ENCODE peak calls at places on chromosomes 12 and 14, in ten cellular contexts. A is AG09309, Y is choroid plexus epithelial cell, R is fibroblast of mammary gland, U is endothelial cell of umbilical vein, G is LNCaP clone FGC, M is GM12865, T is MCF 10A, V is nephron progenitor cell, B is activated B cell treated with CpG ODN at 0.5 μM for 24 hours. I is an unnamed sample.

GRCh38 chr12:94834036-94834625 is 169.4 kb downstream of the NDUFA12 start:
- DNase-seq in A (no peak), Y (no peak), R (no peak), U (no peak), G (no peak), M (no peak), T (no peak), V (no peak), B (no peak), I (no peak)

GRCh38 chr12:131052891-131053290 is 99.2 kb downstream of the ADGRD1 start:
- DNase-seq in A (no peak), Y (no peak), R (no peak), U (no peak), G (no peak), M (no peak), T (no peak), V (no peak), B (no peak), I (no peak)

GRCh38 chr14:68513838-68514610 is 278.8 kb downstream of the ZFP36L1 start:
- DNase-seq in A (no peak), Y (no peak), R (no peak), U (no peak), G (no peak), M (peak; percentile 91), T (no peak), V (no peak), B (no peak), I (no peak)

GRCh38 chr12:57895337-57896138 is 45.8 kb upstream of the ATP23 start:
- DNase-seq in A (no peak), Y (no peak), R (peak; percentile 76), U (no peak), G (no peak), M (no peak), T (no peak), V (no peak), B (no peak), I (no peak)

GRCh38 chr12:100799770-100800169 is 5.2 kb downstream of the ANO4 start:
- DNase-seq in A (no peak), Y (no peak), R (peak; percentile 67), U (no peak), G (no peak), M (no peak), T (peak; percentile 18), V (no peak), B (no peak), I (no peak)

GRCh38 chr12:31985832-31986231 is 26.6 kb downstream of the RESF1 start:
- DNase-seq in A (no peak), Y (no peak), R (no peak), U (no peak), G (peak; percentile 45), M (no peak), T (no peak), V (no peak), B (no peak), I (no peak)

GRCh38 chr12:29223431-29223830 is 74.4 kb downstream of the FAR2 start:
- DNase-seq in A (no peak), Y (no peak), R (no peak), U (no peak), G (no peak), M (no peak), T (no peak), V (no peak), B (no peak), I (no peak)

GRCh38 chr14:33938131-33938949 is 12.5 kb downstream of the EGLN3 start:
- DNase-seq in A (no peak), Y (no peak), R (peak; percentile 16), U (no peak), G (peak; percentile 76), M (no peak), T (peak; percentile 61), V (peak; percentile 38), B (no peak), I (no peak)

GRCh38 chr12:77734489-77734888 is 96.2 kb upstream of the NAV3 start:
- DNase-seq in A (peak; percentile 47), Y (peak; percentile 67), R (peak; percentile 74), U (no peak), G (no peak), M (no peak), T (peak; percentile 49), V (no peak), B (no peak), I (no peak)

GRCh38 chr14:72822946-72823611 is 70.8 kb downstream of the DPF3 start:
- DNase-seq in A (no peak), Y (no peak), R (no peak), U (no peak), G (no peak), M (no peak), T (no peak), V (no peak), B (no peak), I (no peak)

GRCh38 chr12:121560392-121561021 is 20.3 kb downstream of the KDM2B start:
- DNase-seq in A (no peak), Y (no peak), R (no peak), U (no peak), G (no peak), M (peak; percentile 70), T (no peak), V (no peak), B (peak; percentile 58), I (no peak)

GRCh38 chr12:84874125-84874824 is 38.3 kb downstream of the SLC6A15 start:
- DNase-seq in A (peak; percentile 28), Y (peak; percentile 87), R (peak; percentile 76), U (peak; percentile 55), G (peak; percentile 22), M (peak; percentile 59), T (peak; percentile 69), V (no peak), B (no peak), I (no peak)

GRCh38 chr12:96327889-96328288 is 72.3 kb downstream of the CDK17 start:
- DNase-seq in A (no peak), Y (no peak), R (no peak), U (no peak), G (no peak), M (peak; percentile 44), T (peak; percentile 24), V (no peak), B (no peak), I (no peak)

GRCh38 chr12:121918679-121919038 is 267 bp downstream of the CFAP251 start:
- DNase-seq in A (no peak), Y (no peak), R (no peak), U (no peak), G (no peak), M (no peak), T (no peak), V (no peak), B (no peak), I (no peak)

GRCh38 chr12:16881986-16882385 is 276.0 kb upstream of the LMO3 start:
- DNase-seq in A (no peak), Y (no peak), R (no peak), U (no peak), G (no peak), M (no peak), T (no peak), V (no peak), B (no peak), I (no peak)

GRCh38 chr12:124823272-124823970 is 40.2 kb downstream of the SCARB1 start:
- DNase-seq in A (no peak), Y (no peak), R (no peak), U (no peak), G (no peak), M (no peak), T (no peak), V (no peak), B (no peak), I (no peak)
- TF ChIP-seq CTCF in A (no peak), Y (no peak), R (no peak), U (no peak), G (no peak), M (no peak), T (no peak), V (no peak), B (no peak), I (no peak)

GRCh38 chr14:32006267-32007110 is 70.6 kb upstream of the ARHGAP5 start:
- DNase-seq in A (no peak), Y (peak; percentile 53), R (no peak), U (no peak), G (no peak), M (no peak), T (no peak), V (no peak), B (no peak), I (no peak)
- TF ChIP-seq CTCF in A (no peak), Y (no peak), R (no peak), U (no peak), G (no peak), M (no peak), T (no peak), V (no peak), B (no peak), I (no peak)

GRCh38 chr12:71441836-71442566 is 2.4 kb downstream of the LGR5 start:
- DNase-seq in A (no peak), Y (no peak), R (no peak), U (no peak), G (no peak), M (no peak), T (no peak), V (no peak), B (no peak), I (no peak)
- TF ChIP-seq CTCF in A (no peak), Y (no peak), R (no peak), U (no peak), G (no peak), M (no peak), T (no peak), V (no peak), B (no peak), I (no peak)

DNA sequence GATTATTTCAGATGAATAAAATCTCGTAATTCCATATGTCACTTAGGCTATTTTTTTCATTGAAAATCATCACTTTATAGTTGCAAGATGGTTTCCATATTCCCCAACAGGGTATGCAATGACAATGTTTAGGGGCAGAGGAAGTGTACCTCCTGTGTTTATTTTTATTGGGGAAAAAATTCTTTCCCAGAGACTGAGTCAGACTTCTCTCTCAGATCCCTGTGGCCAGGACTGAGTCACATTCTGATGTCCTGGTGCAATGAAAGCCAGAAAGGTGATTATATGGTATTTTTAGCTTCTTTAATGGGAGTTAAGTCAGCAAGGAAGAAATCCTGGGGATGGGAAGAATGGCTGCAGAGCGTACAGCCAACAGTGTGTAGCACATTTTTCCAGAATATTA is 196.9 kb upstream of the ALG10 start:
- DNase-seq in A (no peak), Y (peak; percentile 19), R (no peak), U (no peak), G (no peak), M (no peak), T (peak; percentile 1), V (no peak), B (no peak), I (no peak)
- TF ChIP-seq CTCF in A (no peak), Y (no peak), R (no peak), U (no peak), G (no peak), M (no peak), T (no peak), V (no peak), B (no peak), I (no peak)

I was measured in progenitor cell of endocrine pancreas.